ENCODE peak calls at places on chromosome 11, in nine cellular contexts. L is HepG2, K is H1, H is A549, I is sigmoid colon, S is suprapubic skin, Z is stomach, D is tibial nerve, Y is ovary. C is an unnamed sample.

GRCh38 chr11:130620566-130620965 is 172.1 kb downstream of the ADAMTS15 start:
- DNase-seq in L (no peak), K (no peak), H (no peak), I (no peak), S (no peak), Z (no peak), D (no peak), Y (no peak), C (no peak)

GRCh38 chr11:96228911-96229310 is 114.1 kb downstream of the MAML2 start:
- DNase-seq in L (no peak), K (no peak), H (no peak), I (no peak), S (no peak), Z (no peak), D (no peak), Y (no peak), C (no peak)

GRCh38 chr11:123159146-123159857 is 35.7 kb downstream of the CLMP start:
- DNase-seq in L (no peak), K (no peak), H (peak; percentile 55), I (no peak), S (no peak), Z (no peak), D (no peak), Y (no peak), C (no peak)

GRCh38 chr11:110830344-110831141 is 118.3 kb upstream of the ARHGAP20 start:
- DNase-seq in L (no peak), K (peak; percentile 9), H (no peak), I (no peak), S (no peak), Z (no peak), D (no peak), Y (no peak), C (no peak)

GRCh38 chr11:28759311-28759710 is 651.1 kb downstream of the METTL15 start:
- DNase-seq in L (no peak), K (no peak), H (peak; percentile 74), I (no peak), S (no peak), Z (peak; percentile 27), D (no peak), Y (no peak), C (no peak)

GRCh38 chr11:47130541-47130940 is 46.1 kb downstream of the ARFGAP2 start:
- DNase-seq in L (no peak), K (no peak), H (no peak), I (peak; percentile 36), S (no peak), Z (no peak), D (peak; percentile 59), Y (no peak), C (no peak)

GRCh38 chr11:13008625-13009475 is at the start of gene RASSF10:
- DNase-seq in L (no peak), K (peak; percentile 77), H (peak; percentile 89), I (peak; percentile 63), S (peak; percentile 78), Z (peak; percentile 94), D (no peak), Y (no peak), C (no peak)

GRCh38 chr11:65492637-65493366 is 6.0 kb upstream of the MALAT1 start:
- DNase-seq in L (no peak), K (no peak), H (peak; percentile 91), I (peak; percentile 97), S (peak; percentile 93), Z (peak; percentile 85), D (peak; percentile 86), Y (peak; percentile 90), C (no peak)

GRCh38 chr11:36056160-36056751 is 112.4 kb downstream of the LDLRAD3 start:
- DNase-seq in L (no peak), K (no peak), H (peak; percentile 38), I (no peak), S (no peak), Z (no peak), D (no peak), Y (peak; percentile 39), C (no peak)

GRCh38 chr11:1727861-1728260 is 22.5 kb downstream of the IFITM10 start:
- DNase-seq in L (no peak), K (no peak), H (no peak), I (no peak), S (no peak), Z (no peak), D (no peak), Y (no peak), C (no peak)

GRCh38 chr11:113398669-113399430 is 11.3 kb downstream of the ANKK1 start:
- DNase-seq in L (no peak), K (no peak), H (no peak), I (no peak), S (no peak), Z (no peak), D (no peak), Y (no peak), C (no peak)

GRCh38 chr11:76314741-76315090 is 66.2 kb downstream of the THAP12 start:
- DNase-seq in L (no peak), K (no peak), H (no peak), I (no peak), S (no peak), Z (no peak), D (no peak), Y (no peak), C (no peak)

GRCh38 chr11:35688023-35688422 is 25.4 kb downstream of the TRIM44 start:
- DNase-seq in L (no peak), K (no peak), H (no peak), I (no peak), S (no peak), Z (no peak), D (no peak), Y (no peak), C (no peak)

GRCh38 chr11:117796456-117797428 is at the start of gene DSCAML1:
- DNase-seq in L (no peak), K (no peak), H (no peak), I (no peak), S (no peak), Z (no peak), D (no peak), Y (no peak), C (no peak)

GRCh38 chr11:9263840-9264380 is 1.2 kb downstream of the DENND5A start:
- DNase-seq in L (peak; percentile 43), K (no peak), H (peak; percentile 22), I (no peak), S (no peak), Z (no peak), D (no peak), Y (no peak), C (no peak)

GRCh38 chr11:94675788-94676187 is 92.4 kb upstream of the AMOTL1 start:
- DNase-seq in L (no peak), K (no peak), H (no peak), I (no peak), S (no peak), Z (no peak), D (no peak), Y (no peak), C (peak; percentile 12)
- TF ChIP-seq EP300 in L (no peak), K (no peak), H (no peak), I (no peak), S (no peak), Z (no peak), D (no peak), Y (no peak), C (no peak)

DNA sequence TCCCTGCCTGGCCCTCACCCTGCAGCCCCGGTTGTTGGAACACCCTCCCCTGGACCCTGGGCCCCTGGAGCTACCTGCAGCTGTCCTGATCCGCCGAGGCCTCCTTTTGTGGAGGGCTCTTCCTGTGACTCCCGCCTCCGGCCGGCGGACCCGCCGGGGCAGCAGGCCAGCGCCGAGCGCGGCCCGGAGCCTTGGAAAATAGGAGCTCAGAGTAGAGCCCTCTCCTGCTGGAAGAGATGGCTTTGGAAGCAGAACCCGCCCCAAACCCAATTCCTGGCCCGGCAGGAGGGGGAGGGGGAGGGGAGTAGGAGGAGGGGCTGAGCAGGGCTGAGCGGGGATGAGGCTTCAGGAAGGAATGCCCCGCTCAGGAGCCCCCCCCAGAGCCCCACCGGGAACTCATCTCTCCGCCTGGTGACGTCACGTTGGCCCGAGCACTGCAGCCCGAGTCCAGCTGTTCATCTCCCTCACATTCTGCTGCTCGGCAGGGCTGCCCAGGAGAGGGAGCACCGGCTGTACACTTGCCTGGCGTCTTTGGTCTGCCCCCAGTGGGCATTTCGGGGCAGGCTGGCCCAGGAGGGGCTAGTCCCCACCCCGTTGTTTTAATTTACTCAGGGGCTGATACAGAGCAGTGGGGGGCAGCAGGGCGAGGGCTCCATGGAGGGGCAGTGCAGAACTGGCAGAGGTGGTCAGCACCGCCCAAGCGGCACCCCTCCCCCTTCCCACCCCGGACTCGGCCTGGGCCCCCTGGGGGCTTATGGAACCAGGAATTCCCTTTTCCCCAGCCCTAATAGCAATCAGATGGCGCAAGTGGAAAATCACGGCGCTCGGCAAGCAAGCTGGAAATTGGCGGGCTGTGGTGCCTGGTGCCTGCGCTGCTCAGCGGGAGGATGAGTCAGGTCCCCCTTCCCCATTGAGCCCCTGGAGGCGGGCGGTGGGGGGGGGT is at the start of gene MRGPRF:
- DNase-seq in L (no peak), K (peak; percentile 34), H (peak; percentile 30), I (peak; percentile 100), S (peak; percentile 94), Z (peak; percentile 67), D (peak; percentile 92), Y (peak; percentile 95), C (peak; percentile 98)
- TF ChIP-seq CTCF in L (no peak), K (peak; percentile 95), H (no peak), I (peak; percentile 79), S (no peak), Z (no peak), D (peak; percentile 37), Y (peak; percentile 58), C (peak; percentile 76)

GRCh38 chr11:62104816-62105610 is 18.8 kb upstream of the INCENP start:
- DNase-seq in L (no peak), K (no peak), H (no peak), I (no peak), S (no peak), Z (no peak), D (no peak), Y (peak; percentile 67), C (no peak)
- H3K4me3 ChIP-seq in L (no peak overlapping the region), K (no peak overlapping the region), H (no peak overlapping the region), I (peak overlapping the region; percentile 36), S (peak overlapping the region; percentile 29), Z (peak overlapping the region; percentile 31), D (peak overlapping the region; percentile 39), Y (peak overlapping the region; percentile 30), C (peak overlapping the region; percentile 42)

GRCh38 chr11:79291948-79292347 is 148.9 kb downstream of the TENM4 start:
- DNase-seq in L (no peak), K (no peak), H (no peak), I (no peak), S (no peak), Z (no peak), D (no peak), Y (no peak), C (no peak)

GRCh38 chr11:79294845-79295520 is 145.8 kb downstream of the TENM4 start:
- DNase-seq in L (no peak), K (no peak), H (no peak), I (no peak), S (no peak), Z (peak; percentile 29), D (no peak), Y (no peak), C (no peak)

GRCh38 chr11:79290766-79291165 is 150.1 kb downstream of the TENM4 start:
- DNase-seq in L (no peak), K (no peak), H (no peak), I (no peak), S (no peak), Z (no peak), D (no peak), Y (no peak), C (no peak)

DNA sequence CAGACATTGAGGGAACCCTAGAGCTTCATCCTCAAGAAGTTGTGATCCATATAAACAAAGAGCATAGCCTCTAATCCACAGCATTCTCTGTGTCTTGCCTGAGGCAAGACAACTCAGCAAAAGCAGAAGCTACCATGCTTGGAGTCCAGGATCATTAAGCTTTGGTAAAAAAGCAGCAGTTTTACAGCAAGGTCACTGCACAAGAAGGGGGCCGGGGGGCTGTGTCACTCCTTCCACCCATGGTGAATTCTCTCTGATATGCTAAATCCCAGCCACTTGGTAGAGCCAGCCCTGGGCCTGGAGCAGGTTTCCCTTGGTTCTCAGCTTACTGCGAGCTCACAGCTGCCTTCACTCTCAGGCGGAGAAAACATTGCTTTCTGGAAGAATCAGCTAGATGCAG is 144.7 kb downstream of the TENM4 start:
- DNase-seq in L (no peak), K (no peak), H (no peak), I (no peak), S (no peak), Z (no peak), D (no peak), Y (no peak), C (no peak)
- TF ChIP-seq EP300 in L (no peak), K (no peak), H (no peak), I (no peak), S (no peak), Z (no peak), D (no peak), Y (no peak), C (no peak)